ENCODE peak calls at places on chromosomes 12 and 14, in five cellular contexts. One of them, this sample, is unnamed.

GRCh38 chr12:6996040-6996441 is 22.2 kb downstream of the LPCAT3 start:
- DNase-seq in aorta: no peak
- DNase-seq in sciatic nerve: no peak
- DNase-seq in kidney epithelial cell: no peak
- DNase-seq in stimulated activated CD4-positive, alpha-beta T cell treated with anti-CD3 and anti-CD28 coated beads, Interleukin-15, amount 100 ng/mL, for 1 hour: no peak
- DNase-seq in this sample: no peak

GRCh38 chr12:62525306-62525705 is 58.7 kb downstream of the MON2 start:
- DNase-seq in kidney epithelial cell: no peak
- DNase-seq in stimulated activated CD4-positive, alpha-beta T cell treated with anti-CD3 and anti-CD28 coated beads, Interleukin-15, amount 100 ng/mL, for 1 hour: no peak
- DNase-seq in aorta: no peak
- DNase-seq in sciatic nerve: no peak
- DNase-seq in this sample: no peak

GRCh38 chr12:124774054-124774461 is 89.6 kb downstream of the SCARB1 start:
- DNase-seq in kidney epithelial cell: no peak
- DNase-seq in stimulated activated CD4-positive, alpha-beta T cell treated with anti-CD3 and anti-CD28 coated beads, Interleukin-15, amount 100 ng/mL, for 1 hour: no peak
- DNase-seq in sciatic nerve: no peak
- DNase-seq in aorta: no peak
- DNase-seq in this sample: no peak

GRCh38 chr12:11228268-11228879 is 41.1 kb downstream of the PRB3 start:
- DNase-seq in sciatic nerve: no peak
- DNase-seq in aorta: no peak
- DNase-seq in kidney epithelial cell: peak; percentile 1
- DNase-seq in stimulated activated CD4-positive, alpha-beta T cell treated with anti-CD3 and anti-CD28 coated beads, Interleukin-15, amount 100 ng/mL, for 1 hour: no peak
- DNase-seq in this sample: no peak

GRCh38 chr14:47366006-47366405 is 309.4 kb downstream of the MDGA2 start:
- DNase-seq in kidney epithelial cell: no peak
- DNase-seq in sciatic nerve: no peak
- DNase-seq in aorta: no peak
- DNase-seq in stimulated activated CD4-positive, alpha-beta T cell treated with anti-CD3 and anti-CD28 coated beads, Interleukin-15, amount 100 ng/mL, for 1 hour: no peak
- DNase-seq in this sample: no peak

GRCh38 chr12:11702959-11703358 is 53.5 kb downstream of the ETV6 start:
- DNase-seq in aorta: no peak
- DNase-seq in sciatic nerve: no peak
- DNase-seq in kidney epithelial cell: no peak
- DNase-seq in stimulated activated CD4-positive, alpha-beta T cell treated with anti-CD3 and anti-CD28 coated beads, Interleukin-15, amount 100 ng/mL, for 1 hour: no peak
- DNase-seq in this sample: no peak

GRCh38 chr14:60151715-60152114 is 13.5 kb downstream of the DHRS7 start:
- DNase-seq in sciatic nerve: peak; percentile 70
- DNase-seq in kidney epithelial cell: peak; percentile 44
- DNase-seq in aorta: peak; percentile 81
- DNase-seq in stimulated activated CD4-positive, alpha-beta T cell treated with anti-CD3 and anti-CD28 coated beads, Interleukin-15, amount 100 ng/mL, for 1 hour: peak; percentile 39
- DNase-seq in this sample: peak; percentile 93

GRCh38 chr12:74415633-74416032 is 122.0 kb upstream of the ATXN7L3B start:
- DNase-seq in kidney epithelial cell: no peak
- DNase-seq in sciatic nerve: no peak
- DNase-seq in aorta: no peak
- DNase-seq in stimulated activated CD4-positive, alpha-beta T cell treated with anti-CD3 and anti-CD28 coated beads, Interleukin-15, amount 100 ng/mL, for 1 hour: no peak
- DNase-seq in this sample: no peak

GRCh38 chr14:88792572-88793258 is at the start of gene EML5:
- DNase-seq in kidney epithelial cell: peak; percentile 12
- DNase-seq in stimulated activated CD4-positive, alpha-beta T cell treated with anti-CD3 and anti-CD28 coated beads, Interleukin-15, amount 100 ng/mL, for 1 hour: peak; percentile 60
- DNase-seq in aorta: peak; percentile 94
- DNase-seq in sciatic nerve: peak; percentile 86
- DNase-seq in this sample: peak; percentile 85

GRCh38 chr14:54106802-54107377 is 150.3 kb upstream of the BMP4 start:
- DNase-seq in stimulated activated CD4-positive, alpha-beta T cell treated with anti-CD3 and anti-CD28 coated beads, Interleukin-15, amount 100 ng/mL, for 1 hour: no peak
- DNase-seq in sciatic nerve: no peak
- DNase-seq in kidney epithelial cell: no peak
- DNase-seq in aorta: no peak
- DNase-seq in this sample: no peak

GRCh38 chr12:110002691-110003515 is 3.7 kb downstream of the ANKRD13A start:
- DNase-seq in kidney epithelial cell: no peak
- DNase-seq in stimulated activated CD4-positive, alpha-beta T cell treated with anti-CD3 and anti-CD28 coated beads, Interleukin-15, amount 100 ng/mL, for 1 hour: no peak
- DNase-seq in sciatic nerve: no peak
- DNase-seq in aorta: no peak
- DNase-seq in this sample: no peak

GRCh38 chr12:121124402-121125109 is 8.1 kb upstream of the P2RX7 start:
- DNase-seq in stimulated activated CD4-positive, alpha-beta T cell treated with anti-CD3 and anti-CD28 coated beads, Interleukin-15, amount 100 ng/mL, for 1 hour: no peak
- DNase-seq in kidney epithelial cell: peak; percentile 94
- DNase-seq in sciatic nerve: no peak
- DNase-seq in aorta: no peak
- DNase-seq in this sample: no peak

This sample was measured in suprapubic skin.